ENCODE peak calls at places on chromosomes 1 and 21, in eight cellular contexts. J is thoracic aorta; R is adrenal gland; K is GM12878; L is psoas muscle; T is gastrocnemius medialis; Z is right lobe of liver; U is naive thymus-derived CD4-positive, alpha-beta T cell. V is an unnamed sample. For H3K4me1 and H3K27me3, the result is how much of the 10 kb centered on the place peaks cover.

GRCh38 chr21:16194851-16195251 is 465.1 kb downstream of the USP25 start:
- DNase-seq in J (no peak), R (no peak), K (no peak), L (no peak), T (no peak), Z (no peak), U (no peak), V (no peak)

GRCh38 chr1:59903136-59903754 is 23.3 kb downstream of the CYP2J2 start:
- DNase-seq in J (no peak), R (peak), K (no peak), L (no peak), T (no peak), Z (no peak), U (peak), V (no peak)

GRCh38 chr1:197904126-197904787 is 1.8 kb downstream of the C1orf53 start:
- DNase-seq in J (no peak), R (no peak), K (no peak), L (no peak), T (no peak), Z (no peak), U (no peak), V (no peak)

GRCh38 chr1:248853668-248854375 is 5.1 kb downstream of the ZNF692 start:
- DNase-seq in J (no peak), R (no peak), K (no peak), L (no peak), T (no peak), Z (no peak), U (no peak), V (no peak)

GRCh38 chr21:42203936-42204335 is 15.0 kb upstream of the ABCG1 start:
- DNase-seq in J (no peak), R (no peak), K (no peak), L (no peak), T (no peak), Z (no peak), U (no peak), V (no peak)

GRCh38 chr1:17791055-17791390 is 35.9 kb downstream of the ACTL8 start:
- DNase-seq in J (no peak), R (no peak), K (no peak), L (no peak), T (no peak), Z (no peak), U (no peak), V (peak)

GRCh38 chr1:228148196-228148861 is 1.4 kb upstream of the GJC2 start:
- DNase-seq in J (no peak), R (peak), K (no peak), L (peak), T (peak), Z (no peak), U (no peak), V (no peak)

GRCh38 chr21:33428669-33429068 is 25.5 kb downstream of the IFNGR2 start:
- DNase-seq in J (no peak), R (no peak), K (no peak), L (no peak), T (no peak), Z (no peak), U (no peak), V (no peak)

GRCh38 chr1:172909606-172910326 is 141.0 kb downstream of the TNFSF18 start:
- DNase-seq in J (no peak), R (no peak), K (no peak), L (no peak), T (no peak), Z (no peak), U (no peak), V (no peak)

GRCh38 chr1:160205242-160205973 is at the start of gene PEA15:
- DNase-seq in J (no peak), R (peak), K (no peak), L (peak), T (peak), Z (peak), U (peak), V (peak)

GRCh38 chr1:219066631-219067349 is 106.9 kb upstream of the LYPLAL1 start:
- DNase-seq in J (no peak), R (no peak), K (no peak), L (no peak), T (no peak), Z (no peak), U (no peak), V (no peak)

GRCh38 chr1:172609528-172609927 is 49.4 kb upstream of the FASLG start:
- DNase-seq in J (no peak), R (no peak), K (no peak), L (no peak), T (no peak), Z (no peak), U (peak), V (no peak)

GRCh38 chr1:112493351-112493750 is 15.4 kb upstream of the WNT2B start:
- DNase-seq in J (no peak), R (no peak), K (no peak), L (no peak), T (no peak), Z (no peak), U (no peak), V (no peak)

GRCh38 chr1:112501810-112502641 is 6.7 kb upstream of the WNT2B start:
- DNase-seq in J (no peak), R (peak), K (no peak), L (peak), T (peak), Z (peak), U (peak), V (peak)

DNA sequence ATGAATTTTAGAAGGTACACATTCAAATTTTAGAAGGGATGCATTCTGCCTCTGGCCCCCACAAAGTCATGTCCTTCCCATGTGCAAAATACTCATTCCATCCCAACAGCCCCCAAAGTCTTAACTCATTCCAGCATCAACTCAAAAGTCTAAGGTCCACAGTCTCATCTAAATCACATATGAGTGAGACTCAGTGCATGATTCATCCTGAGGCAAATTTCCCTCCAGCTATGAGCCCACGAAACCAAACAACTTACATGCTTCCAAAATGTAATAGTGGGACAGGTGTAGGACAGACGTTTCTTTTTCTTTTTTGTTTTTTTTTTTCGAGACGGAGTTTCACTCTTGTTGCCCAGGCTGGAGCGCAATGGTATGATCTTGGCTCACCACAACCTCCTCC is 12.5 kb upstream of the WNT2B start:
- DNase-seq in J (no peak), R (no peak), K (no peak), L (no peak), T (no peak), Z (no peak), U (no peak), V (no peak)
- H3K4me1 ChIP-seq in J (under half), R (under half), K (under half), L (under half), T (under half), Z (under half), U (under half), V (under half)

DNA sequence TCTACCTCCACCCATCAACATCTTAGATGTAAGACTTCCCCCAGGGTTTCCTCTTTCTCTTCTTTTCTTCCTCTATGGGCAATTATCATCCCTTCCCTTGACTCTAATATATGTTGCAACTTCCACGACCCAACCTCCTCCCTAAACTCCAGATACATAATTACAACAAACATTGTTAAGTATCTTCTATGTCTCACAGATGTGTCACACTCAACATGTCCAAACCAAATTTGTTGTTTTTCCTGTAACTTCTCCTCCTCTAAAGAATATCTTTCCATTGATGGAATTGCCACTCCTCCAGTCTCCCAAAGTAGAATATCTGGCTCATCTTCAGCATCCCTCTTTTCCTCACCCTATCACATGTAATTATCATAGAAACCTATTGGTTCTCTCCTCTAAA is 314.2 kb downstream of the RWDD3 start:
- DNase-seq in J (no peak), R (no peak), K (no peak), L (no peak), T (no peak), Z (no peak), U (no peak), V (no peak)
- H3K27me3 ChIP-seq in J (under half), R (under half), K (under half), L (under half), T (under half), Z (under half), U (under half), V (under half)

GRCh38 chr1:206892351-206892984 is 4.8 kb upstream of the IL24 start:
- DNase-seq in J (no peak), R (no peak), K (no peak), L (no peak), T (no peak), Z (no peak), U (no peak), V (no peak)
- H3K27ac ChIP-seq in J (no peak), R (peak), K (no peak), L (no peak), T (peak), Z (no peak), U (no peak), V (no peak)

GRCh38 chr1:37474697-37475379 is 458 bp downstream of the ZC3H12A start:
- DNase-seq in J (no peak), R (peak), K (no peak), L (peak), T (peak), Z (peak), U (no peak), V (no peak)
- H3K4me1 ChIP-seq in J (half or more), R (half or more), K (under half), L (half or more), T (half or more), Z (under half), U (under half), V (under half)